ENCODE peak calls at places on chromosomes 11 and 22, in eight cellular contexts. T is SK-N-SH, E is IMR-90, Y is HepG2, J is A549, C is HCT116, V is K562, B is H1. M is an unnamed sample.

GRCh38 chr11:109285465-109285864 is 136.5 kb upstream of the C11orf87 start:
- DNase-seq in T (no peak), E (no peak), Y (no peak), J (no peak), C (no peak), V (no peak), B (no peak), M (no peak)

GRCh38 chr11:37972691-37973090 is 1374.7 kb upstream of the RAG2 start:
- DNase-seq in T (no peak), E (no peak), Y (no peak), J (no peak), C (no peak), V (no peak), B (no peak), M (no peak)

GRCh38 chr11:69380451-69380901 is 86.5 kb downstream of the MYEOV start:
- DNase-seq in T (peak), E (no peak), Y (no peak), J (no peak), C (no peak), V (no peak), B (no peak), M (no peak)

GRCh38 chr11:15737326-15737725 is 619.0 kb downstream of the SOX6 start:
- DNase-seq in T (no peak), E (peak), Y (no peak), J (no peak), C (no peak), V (no peak), B (no peak), M (no peak)

GRCh38 chr22:17855891-17856290 is 81.6 kb upstream of the BID start:
- DNase-seq in T (peak), E (no peak), Y (no peak), J (no peak), C (no peak), V (no peak), B (no peak), M (no peak)

GRCh38 chr11:1285316-1285744 is 24.1 kb downstream of the TOLLIP start:
- DNase-seq in T (no peak), E (no peak), Y (no peak), J (no peak), C (no peak), V (no peak), B (no peak), M (no peak)

GRCh38 chr22:30054067-30054763 is 26.0 kb upstream of the HORMAD2 start:
- DNase-seq in T (peak), E (no peak), Y (no peak), J (no peak), C (no peak), V (no peak), B (no peak), M (no peak)

GRCh38 chr22:22167791-22168189 is 76.8 kb upstream of the VPREB1 start:
- DNase-seq in T (no peak), E (no peak), Y (no peak), J (no peak), C (no peak), V (no peak), B (no peak), M (peak)

GRCh38 chr22:36368359-36368983 is 19.3 kb downstream of the MYH9 start:
- DNase-seq in T (peak), E (peak), Y (peak), J (peak), C (no peak), V (peak), B (no peak), M (no peak)

GRCh38 chr11:133718238-133718637 is 127.1 kb downstream of the SPATA19 start:
- DNase-seq in T (no peak), E (no peak), Y (no peak), J (no peak), C (no peak), V (no peak), B (no peak), M (no peak)

GRCh38 chr11:72338741-72339140 is 94.8 kb upstream of the PHOX2A start:
- DNase-seq in T (no peak), E (peak), Y (no peak), J (peak), C (no peak), V (no peak), B (no peak), M (no peak)

GRCh38 chr11:21364866-21365624 is 695.7 kb downstream of the NELL1 start:
- DNase-seq in T (peak), E (no peak), Y (no peak), J (no peak), C (no peak), V (no peak), B (no peak), M (no peak)

GRCh38 chr11:59573216-59573615 is 42.4 kb downstream of the OSBP start:
- DNase-seq in T (no peak), E (peak), Y (no peak), J (no peak), C (no peak), V (no peak), B (no peak), M (no peak)

GRCh38 chr22:42473484-42474193 is 41.4 kb upstream of the NFAM1 start:
- DNase-seq in T (peak), E (peak), Y (peak), J (peak), C (peak), V (peak), B (no peak), M (no peak)

GRCh38 chr11:45641961-45642360 is 23.5 kb downstream of the CHST1 start:
- DNase-seq in T (no peak), E (no peak), Y (no peak), J (no peak), C (no peak), V (no peak), B (no peak), M (no peak)

GRCh38 chr11:12771875-12772274 is 97.7 kb downstream of the TEAD1 start:
- DNase-seq in T (no peak), E (peak), Y (no peak), J (no peak), C (no peak), V (no peak), B (no peak), M (no peak)

GRCh38 chr22:24355574-24355973 is 71.8 kb upstream of the ADORA2A start:
- DNase-seq in T (no peak), E (no peak), Y (no peak), J (no peak), C (no peak), V (no peak), B (no peak), M (no peak)

GRCh38 chr11:61609000-61609969 is 28.4 kb upstream of the SYT7 start:
- DNase-seq in T (no peak), E (no peak), Y (peak), J (no peak), C (no peak), V (no peak), B (no peak), M (no peak)

GRCh38 chr11:6604081-6604626 is 580 bp downstream of the ILK start:
- DNase-seq in T (peak), E (peak), Y (peak), J (peak), C (no peak), V (peak), B (no peak), M (no peak)

GRCh38 chr22:40031766-40032470 is 37.2 kb downstream of the FAM83F start:
- DNase-seq in T (no peak), E (no peak), Y (no peak), J (no peak), C (no peak), V (no peak), B (no peak), M (no peak)

GRCh38 chr22:35589071-35589735 is 27.9 kb downstream of the MB start:
- DNase-seq in T (no peak), E (peak), Y (no peak), J (peak), C (peak), V (no peak), B (no peak), M (no peak)

GRCh38 chr22:36808611-36809344 is 8.1 kb downstream of the PVALB start:
- DNase-seq in T (no peak), E (no peak), Y (no peak), J (no peak), C (no peak), V (no peak), B (no peak), M (no peak)

GRCh38 chr11:6438979-6439571 is 1.7 kb downstream of the HPX start:
- DNase-seq in T (peak), E (peak), Y (peak), J (peak), C (peak), V (peak), B (peak), M (no peak)

GRCh38 chr22:49930596-49931412 is 12.4 kb downstream of the CRELD2 start:
- DNase-seq in T (peak), E (peak), Y (peak), J (peak), C (peak), V (no peak), B (no peak), M (peak)

GRCh38 chr22:27919222-27919942 is at the start of gene PITPNB:
- DNase-seq in T (peak), E (peak), Y (peak), J (peak), C (peak), V (peak), B (peak), M (peak)

GRCh38 chr22:39306456-39307361 is 12.7 kb downstream of the RPL3 start:
- DNase-seq in T (peak), E (no peak), Y (no peak), J (peak), C (no peak), V (peak), B (peak), M (no peak)

GRCh38 chr11:15248749-15249148 is 134.0 kb downstream of the INSC start:
- DNase-seq in T (no peak), E (no peak), Y (no peak), J (no peak), C (no peak), V (no peak), B (no peak), M (no peak)

GRCh38 chr11:59754859-59755700 is at the start of gene STX3:
- DNase-seq in T (peak), E (peak), Y (peak), J (peak), C (peak), V (peak), B (peak), M (no peak)

GRCh38 chr11:44842219-44842618 is 108.5 kb downstream of the TP53I11 start:
- DNase-seq in T (no peak), E (peak), Y (no peak), J (no peak), C (no peak), V (no peak), B (no peak), M (no peak)

GRCh38 chr11:74783241-74783871 is 34.7 kb downstream of the RNF169 start:
- DNase-seq in T (no peak), E (peak), Y (no peak), J (peak), C (peak), V (no peak), B (no peak), M (peak)

GRCh38 chr11:121894581-121894980 is 221.4 kb downstream of the BLID start:
- DNase-seq in T (no peak), E (peak), Y (no peak), J (no peak), C (no peak), V (no peak), B (no peak), M (no peak)

GRCh38 chr11:65522640-65523322 is 2.1 kb upstream of the SCYL1 start:
- DNase-seq in T (no peak), E (no peak), Y (no peak), J (no peak), C (no peak), V (no peak), B (no peak), M (no peak)

GRCh38 chr11:2518112-2518982 is 73.5 kb downstream of the KCNQ1 start:
- DNase-seq in T (peak), E (no peak), Y (no peak), J (no peak), C (no peak), V (no peak), B (peak), M (no peak)

GRCh38 chr11:132962026-132962425 is 570.3 kb downstream of the OPCML start:
- DNase-seq in T (peak), E (peak), Y (no peak), J (no peak), C (no peak), V (no peak), B (no peak), M (no peak)

GRCh38 chr22:46250783-46251125 is 661 bp upstream of the CDPF1 start:
- DNase-seq in T (no peak), E (no peak), Y (no peak), J (no peak), C (no peak), V (no peak), B (peak), M (no peak)

DNA sequence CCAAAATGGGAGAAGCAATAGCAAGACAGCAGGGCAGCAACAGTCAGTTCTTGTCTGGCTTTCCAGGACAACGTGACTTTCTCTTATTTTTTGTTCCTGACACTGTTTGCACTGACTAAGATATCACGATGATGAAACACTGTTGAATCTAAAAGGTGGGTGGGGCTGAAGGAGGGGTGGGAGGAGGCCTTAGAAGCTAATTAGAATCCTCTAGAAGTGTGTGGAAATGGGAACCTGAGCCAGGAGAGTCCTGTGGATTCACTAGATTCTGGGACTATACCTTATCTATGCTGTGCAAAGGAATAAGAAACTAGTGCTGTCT is 300.3 kb downstream of the ST3GAL4 start:
- DNase-seq in T (no peak), E (peak), Y (no peak), J (peak), C (no peak), V (no peak), B (no peak), M (no peak)
- TF ChIP-seq RAD21 in T (no peak), E (no peak), Y (no peak), J (no peak), C (no peak), V (no peak), B (no peak), M (no peak)

GRCh38 chr11:43788394-43788793 is 92.2 kb upstream of the ALKBH3 start:
- DNase-seq in T (no peak), E (no peak), Y (no peak), J (no peak), C (no peak), V (no peak), B (no peak), M (no peak)
- TF ChIP-seq RAD21 in T (no peak), E (no peak), Y (no peak), J (no peak), C (no peak), V (no peak), B (no peak), M (no peak)

DNA sequence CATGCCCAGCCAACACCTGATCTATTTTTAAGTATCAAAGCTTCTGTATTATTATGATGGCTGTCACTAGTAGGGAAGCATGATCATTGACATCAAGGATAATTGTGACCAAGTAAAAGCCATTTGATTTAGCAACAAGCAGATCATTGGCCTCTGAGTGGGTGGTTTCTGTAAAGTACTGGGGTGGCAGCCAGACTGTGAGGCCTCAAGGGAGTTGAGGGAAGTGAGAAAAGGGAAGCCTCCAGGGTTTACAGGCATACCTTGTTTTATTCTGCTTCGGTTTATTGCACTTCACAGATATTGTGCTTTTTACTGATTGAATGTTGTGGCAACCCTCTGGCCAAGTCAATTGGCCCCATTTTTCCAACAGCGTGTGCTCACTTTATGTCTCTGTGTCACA is 60.1 kb downstream of the PRR5L start:
- DNase-seq in T (no peak), E (no peak), Y (no peak), J (no peak), C (no peak), V (no peak), B (no peak), M (peak)
- TF ChIP-seq RAD21 in T (no peak), E (no peak), Y (no peak), J (no peak), C (no peak), V (no peak), B (no peak), M (no peak)

GRCh38 chr11:63667993-63668392 is 3.2 kb downstream of the ATL3 start:
- DNase-seq in T (no peak), E (peak), Y (no peak), J (peak), C (peak), V (no peak), B (no peak), M (no peak)
- TF ChIP-seq RAD21 in T (no peak), E (no peak), Y (no peak), J (no peak), C (no peak), V (no peak), B (no peak), M (no peak)

DNA sequence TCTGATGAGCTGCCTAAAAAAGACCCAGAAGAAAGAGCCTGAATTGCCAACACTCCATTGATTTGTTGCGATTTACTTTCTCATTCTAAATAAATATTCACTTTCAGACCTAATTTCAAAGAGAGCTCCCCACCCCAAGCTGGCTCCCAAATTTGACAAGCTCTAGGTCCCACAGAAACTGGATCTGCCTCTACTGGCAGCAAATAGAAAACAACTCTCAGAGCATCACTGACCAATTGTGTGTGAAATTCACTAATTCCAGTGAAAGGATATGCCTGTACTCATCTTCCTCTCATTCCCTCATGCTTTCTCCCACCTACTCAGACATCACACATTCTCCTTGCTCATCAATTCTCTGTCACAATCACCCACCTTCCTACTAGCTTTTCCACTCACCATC is 249.1 kb downstream of the DCDC1 start:
- DNase-seq in T (no peak), E (no peak), Y (no peak), J (no peak), C (no peak), V (no peak), B (no peak), M (no peak)
- TF ChIP-seq RAD21 in T (no peak), E (no peak), Y (no peak), J (no peak), C (no peak), V (no peak), B (no peak), M (no peak)

GRCh38 chr11:116412118-116412889 is 360.5 kb downstream of the BUD13 start:
- DNase-seq in T (no peak), E (no peak), Y (peak), J (peak), C (no peak), V (no peak), B (no peak), M (no peak)

GRCh38 chr11:116414357-116414756 is 358.4 kb downstream of the BUD13 start:
- DNase-seq in T (no peak), E (no peak), Y (no peak), J (no peak), C (no peak), V (no peak), B (no peak), M (no peak)

GRCh38 chr11:116416852-116417251 is 355.9 kb downstream of the BUD13 start:
- DNase-seq in T (no peak), E (no peak), Y (no peak), J (no peak), C (no peak), V (no peak), B (no peak), M (no peak)

GRCh38 chr11:116413861-116414260 is 358.9 kb downstream of the BUD13 start:
- DNase-seq in T (no peak), E (no peak), Y (peak), J (no peak), C (no peak), V (no peak), B (no peak), M (no peak)

DNA sequence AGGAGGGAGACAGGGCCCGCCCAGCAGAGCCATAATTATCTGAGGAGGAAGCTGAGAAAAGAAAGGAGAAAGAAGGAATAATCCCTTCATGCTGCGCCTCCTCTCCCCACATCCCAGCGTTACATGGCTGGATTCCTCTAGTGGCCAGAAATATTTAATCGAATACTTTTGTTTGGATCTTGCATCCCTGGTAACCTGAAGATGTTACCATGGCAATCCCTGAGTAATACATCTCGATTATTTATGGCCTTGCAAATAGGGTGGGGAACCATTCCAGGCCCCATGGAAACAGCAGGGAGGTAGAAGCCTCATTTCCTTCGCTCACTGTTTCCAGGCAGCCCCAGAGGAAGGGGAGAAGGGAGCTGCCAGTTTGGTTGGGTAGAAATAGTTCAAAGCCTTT is 357.7 kb downstream of the BUD13 start:
- DNase-seq in T (no peak), E (no peak), Y (no peak), J (peak), C (no peak), V (no peak), B (no peak), M (no peak)
- TF ChIP-seq RAD21 in T (no peak), E (no peak), Y (no peak), J (no peak), C (no peak), V (no peak), B (no peak), M (no peak)

DNA sequence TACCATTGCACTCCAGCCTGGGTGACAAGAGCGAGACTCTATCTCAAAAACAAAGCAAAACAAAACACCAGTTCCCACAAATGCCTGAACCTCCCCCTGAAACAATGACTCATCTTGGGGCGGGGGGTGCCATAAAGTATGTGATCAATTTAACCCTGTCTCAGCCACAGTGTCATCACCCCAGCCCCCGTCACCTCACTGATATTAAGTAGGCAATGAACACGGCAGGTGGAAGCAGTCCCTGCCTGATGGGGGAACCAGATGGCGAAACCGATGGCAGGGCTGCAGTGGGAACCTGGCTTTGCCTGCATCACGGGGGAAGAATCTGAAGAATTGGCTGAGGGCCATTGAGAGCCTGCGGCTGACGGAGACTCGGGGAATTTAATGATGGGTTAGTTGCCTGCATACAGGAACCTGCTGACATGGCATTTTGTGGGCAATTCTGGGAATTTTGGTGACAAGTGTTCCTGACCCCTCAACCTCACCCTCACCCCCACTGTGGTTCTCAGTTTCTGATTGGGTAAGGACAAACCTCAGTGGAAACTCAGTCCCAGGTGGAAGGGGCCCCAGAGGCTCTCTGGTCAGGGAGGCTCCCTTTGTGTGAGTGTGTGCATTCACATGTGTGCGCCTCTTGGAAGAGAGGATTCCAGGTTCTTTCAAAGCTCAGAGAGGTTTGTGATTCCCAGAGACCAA is 39.1 kb upstream of the SHISAL1 start:
- DNase-seq in T (peak), E (peak), Y (no peak), J (peak), C (no peak), V (no peak), B (no peak), M (no peak)
- TF ChIP-seq RAD21 in T (no peak), E (peak), Y (no peak), J (no peak), C (no peak), V (no peak), B (no peak), M (no peak)

M was measured in GM12878.